ENCODE peak calls at places on chromosome 18, in four cellular contexts. N, F, W and E are unnamed samples.

GRCh38 chr18:62751977-62752376 is 36.6 kb downstream of the PHLPP1 start:
- DNase-seq in F (no peak), W (no peak), N (no peak), E (no peak)

GRCh38 chr18:21918693-21919092 is 178.1 kb downstream of the MIB1 start:
- DNase-seq in N (no peak), W (no peak), F (no peak), E (no peak)

GRCh38 chr18:48868468-48869466 is 82.0 kb downstream of the SMAD7 start:
- DNase-seq in F (peak; percentile 88), N (no peak), W (no peak), E (no peak)

GRCh38 chr18:79552140-79552631 is 127.4 kb upstream of the CTDP1 start:
- DNase-seq in F (no peak), N (no peak), W (no peak), E (no peak)

GRCh38 chr18:49886891-49887764 is 73.8 kb upstream of the ACAA2 start:
- DNase-seq in F (no peak), N (no peak), W (no peak), E (no peak)

GRCh38 chr18:76679259-76679658 is 143.1 kb upstream of the ZNF236 start:
- DNase-seq in F (no peak), N (peak; percentile 20), W (no peak), E (no peak)

GRCh38 chr18:77167276-77167675 is 34.7 kb upstream of the MBP start:
- DNase-seq in F (no peak), N (no peak), W (peak; percentile 23), E (peak; percentile 35)

GRCh38 chr18:73283788-73284187 is 416.0 kb upstream of the NETO1 start:
- DNase-seq in N (no peak), W (peak; percentile 48), F (no peak), E (no peak)

GRCh38 chr18:50987261-50987660 is 19.4 kb downstream of the ELAC1 start:
- DNase-seq in F (no peak), N (no peak), W (no peak), E (no peak)

GRCh38 chr18:48714873-48715272 is 176.0 kb downstream of the CTIF start:
- DNase-seq in N (no peak), F (no peak), W (no peak), E (no peak)

GRCh38 chr18:34834897-34835296 is 124.8 kb downstream of the DTNA start:
- DNase-seq in N (no peak), F (no peak), W (no peak), E (no peak)

GRCh38 chr18:28086530-28087172 is 90.3 kb downstream of the CDH2 start:
- DNase-seq in F (no peak), W (no peak), N (no peak), E (no peak)

GRCh38 chr18:3579701-3580100 is 129.7 kb downstream of the TGIF1 start:
- DNase-seq in W (peak; percentile 66), F (no peak), N (no peak), E (no peak)

GRCh38 chr18:47858607-47859006 is 71.9 kb downstream of the SMAD2 start:
- DNase-seq in W (no peak), F (no peak), N (no peak), E (no peak)

GRCh38 chr18:30106356-30106755 is 936.2 kb downstream of the DSC3 start:
- DNase-seq in F (no peak), N (no peak), W (no peak), E (no peak)

GRCh38 chr18:51621103-51621969 is 423.9 kb upstream of the MEX3C start:
- DNase-seq in F (no peak), N (no peak), W (no peak), E (no peak)

GRCh38 chr18:59502222-59502898 is 143.3 kb upstream of the LMAN1 start:
- DNase-seq in F (no peak), N (peak; percentile 74), W (peak; percentile 66), E (peak; percentile 93)

GRCh38 chr18:3051718-3052410 is 38.9 kb upstream of the LPIN2 start:
- DNase-seq in N (no peak), F (no peak), W (no peak), E (no peak)

GRCh38 chr18:36376361-36376760 is 78.8 kb downstream of the FHOD3 start:
- DNase-seq in F (no peak), N (no peak), W (no peak), E (no peak)

GRCh38 chr18:26091047-26091630 is 726 bp upstream of the SS18 start:
- DNase-seq in W (peak; percentile 13), F (no peak), N (peak; percentile 53), E (no peak)

GRCh38 chr18:28650860-28651259 is 473.9 kb upstream of the CDH2 start:
- DNase-seq in N (no peak), F (no peak), W (no peak), E (no peak)

GRCh38 chr18:30450927-30451326 is 591.6 kb downstream of the DSC3 start:
- DNase-seq in F (no peak), W (no peak), N (no peak), E (no peak)

GRCh38 chr18:8860845-8861642 is 155.7 kb downstream of the MTCL1 start:
- DNase-seq in W (no peak), F (no peak), N (no peak), E (no peak)

GRCh38 chr18:23826850-23827620 is 137.8 kb downstream of the LAMA3 start:
- DNase-seq in W (no peak), N (no peak), F (peak; percentile 42), E (no peak)

GRCh38 chr18:61334491-61334850 is 1.2 kb downstream of the CDH20 start:
- DNase-seq in F (no peak), W (no peak), N (no peak), E (no peak)

GRCh38 chr18:55250729-55251128 is 291.5 kb upstream of the CCDC68 start:
- DNase-seq in W (no peak), F (no peak), N (no peak), E (no peak)

GRCh38 chr18:50388988-50389387 is 14.1 kb downstream of the SKA1 start:
- DNase-seq in N (no peak), W (no peak), F (no peak), E (no peak)

GRCh38 chr18:37042381-37042780 is 213.5 kb downstream of the KIAA1328 start:
- DNase-seq in N (no peak), W (no peak), F (no peak), E (no peak)

GRCh38 chr18:44453505-44453904 is 227.2 kb upstream of the SETBP1 start:
- DNase-seq in F (no peak), N (no peak), W (peak; percentile 43), E (no peak)

GRCh38 chr18:50632895-50633515 is 73.1 kb downstream of the MAPK4 start:
- DNase-seq in N (no peak), W (no peak), F (no peak), E (no peak)

GRCh38 chr18:52341617-52342381 is 1.8 kb downstream of the DCC start:
- DNase-seq in F (no peak), N (no peak), W (no peak), E (no peak)

GRCh38 chr18:24094561-24094960 is 44.3 kb upstream of the CABYR start:
- DNase-seq in W (no peak), F (no peak), N (no peak), E (no peak)

GRCh38 chr18:35968278-35968880 is 4.1 kb upstream of the RMP24 start:
- DNase-seq in N (no peak), W (no peak), F (no peak), E (no peak)

GRCh38 chr18:43789234-43790000 is 512.1 kb upstream of the SYT4 start:
- DNase-seq in N (no peak), W (no peak), F (no peak), E (peak; percentile 2)

GRCh38 chr18:11163668-11164067 is 14.3 kb upstream of the PIEZO2 start:
- DNase-seq in F (no peak), W (no peak), N (no peak), E (no peak)
- TF ChIP-seq CTCF in F (no peak), W (no peak), N (no peak), E (no peak)

GRCh38 chr18:58125183-58125582 is 81.2 kb downstream of the NEDD4L start:
- DNase-seq in F (no peak), N (no peak), W (no peak), E (no peak)
- TF ChIP-seq CTCF in F (no peak), N (no peak), W (no peak), E (no peak)

GRCh38 chr18:46458472-46458871 is 198.5 kb downstream of the LOXHD1 start:
- DNase-seq in W (no peak), N (no peak), F (peak; percentile 7), E (no peak)
- TF ChIP-seq CTCF in W (no peak), N (no peak), F (no peak), E (no peak)

GRCh38 chr18:10488022-10488421 is 33.6 kb downstream of the APCDD1 start:
- DNase-seq in N (peak; percentile 70), W (no peak), F (no peak), E (no peak)

GRCh38 chr18:10487161-10487560 is 32.7 kb downstream of the APCDD1 start:
- DNase-seq in F (no peak), W (no peak), N (no peak), E (no peak)

GRCh38 chr18:10485475-10485874 is 31.0 kb downstream of the APCDD1 start:
- DNase-seq in N (no peak), F (no peak), W (no peak), E (no peak)

GRCh38 chr18:10495936-10496335 is 29.9 kb upstream of the NAPG start:
- DNase-seq in N (no peak), F (no peak), W (no peak), E (no peak)

DNA sequence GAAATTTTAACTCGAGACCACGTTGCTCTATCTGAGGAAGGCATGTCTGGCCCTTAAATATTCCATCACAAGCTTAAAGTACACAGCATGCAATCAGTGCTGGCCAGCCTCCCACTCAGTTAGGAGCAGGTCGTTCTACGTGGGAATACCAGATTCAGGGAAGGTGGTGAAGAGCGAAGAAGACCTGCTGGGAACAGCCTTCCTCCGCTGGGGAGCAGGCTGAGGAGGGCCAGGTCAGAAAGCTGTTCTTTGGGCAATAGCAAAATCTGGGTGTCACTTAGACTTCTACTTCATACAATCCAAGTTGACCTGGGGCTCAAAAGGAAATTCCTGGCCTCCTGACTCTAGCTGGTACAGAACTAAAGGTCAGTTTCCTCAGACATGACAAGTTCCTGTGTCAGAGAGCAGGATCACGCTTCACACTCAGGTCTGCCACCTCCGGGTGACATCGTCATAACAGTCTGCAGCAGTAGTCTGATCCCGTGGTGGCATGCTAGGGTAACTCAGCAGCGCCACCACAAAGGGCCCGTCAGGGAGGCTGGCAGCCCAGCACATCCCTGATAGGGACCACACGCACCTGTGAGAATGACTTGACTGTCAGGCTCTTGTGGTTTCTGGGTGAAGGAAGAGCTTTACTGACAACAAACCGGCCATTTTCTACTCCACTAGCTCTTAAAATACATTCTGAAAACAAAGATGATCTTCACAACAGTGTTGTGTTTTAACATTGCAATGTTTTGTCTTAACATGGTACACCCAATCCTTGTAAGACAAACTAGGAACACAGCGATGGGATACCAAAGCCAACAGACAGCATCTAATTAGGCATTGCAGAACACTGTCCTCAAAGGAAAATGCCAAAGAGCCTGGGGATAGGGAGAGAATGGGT is 35.2 kb upstream of the NAPG start:
- DNase-seq in F (peak; percentile 91), N (no peak), W (no peak), E (no peak)
- TF ChIP-seq CTCF in F (peak; percentile 35), N (no peak), W (no peak), E (no peak)

GRCh38 chr18:38042496-38042895 is 476.9 kb upstream of the CELF4 start:
- DNase-seq in W (no peak), F (no peak), N (no peak), E (no peak)

GRCh38 chr18:38052879-38053590 is 487.4 kb upstream of the CELF4 start:
- DNase-seq in F (no peak), N (no peak), W (no peak), E (no peak)

GRCh38 chr18:38047820-38048219 is 482.2 kb upstream of the CELF4 start:
- DNase-seq in F (no peak), N (no peak), W (no peak), E (no peak)
- TF ChIP-seq CTCF in F (no peak), N (no peak), W (no peak), E (no peak)